ENCODE peak calls at places on chromosomes 3 and 15, in six cellular contexts. O is activated CD4-positive, alpha-beta T cell treated with anti-CD3 and anti-CD28 coated beads for 1 hour; G is stomach; M is cardiac fibroblast; H is endothelial cell; D is GM03348. N is an unnamed sample.

GRCh38 chr15:22979069-22979698 is 984 bp downstream of the CYFIP1 start:
- DNase-seq in D (peak; percentile 75), G (peak; percentile 72), H (peak; percentile 37), M (peak; percentile 62), O (no peak), N (peak; percentile 80)

GRCh38 chr3:6062226-6063187 is 798.4 kb upstream of the GRM7 start:
- DNase-seq in O (no peak), G (no peak), H (no peak), M (no peak), D (no peak), N (no peak)

GRCh38 chr15:74208901-74209559 is 6.4 kb upstream of the STRA6 start:
- DNase-seq in G (no peak), D (peak; percentile 44), H (no peak), M (peak; percentile 47), O (no peak), N (no peak)

GRCh38 chr3:88203537-88204143 is 53.9 kb downstream of the C3orf38 start:
- DNase-seq in D (peak; percentile 70), M (peak; percentile 82), O (peak; percentile 16), G (peak; percentile 72), H (peak; percentile 82), N (peak; percentile 65)

GRCh38 chr3:147760998-147761397 is 351.8 kb downstream of the ZIC1 start:
- DNase-seq in G (no peak), H (no peak), D (no peak), O (no peak), M (no peak), N (no peak)

GRCh38 chr3:179760944-179761343 is 108.1 kb downstream of the USP13 start:
- DNase-seq in O (no peak), H (no peak), G (no peak), D (peak; percentile 11), M (peak; percentile 88), N (no peak)

GRCh38 chr15:31306036-31306425 is 20.6 kb upstream of the KLF13 start:
- DNase-seq in H (no peak), M (no peak), O (no peak), D (no peak), G (no peak), N (no peak)

GRCh38 chr3:31244929-31245817 is 287.6 kb upstream of the STT3B start:
- DNase-seq in D (no peak), M (peak; percentile 25), H (no peak), O (no peak), G (no peak), N (no peak)

GRCh38 chr3:136327671-136328070 is 77.5 kb downstream of the PCCB start:
- DNase-seq in M (no peak), G (no peak), O (no peak), H (no peak), D (no peak), N (no peak)

GRCh38 chr3:97687734-97688133 is 76.8 kb upstream of the ARL6 start:
- DNase-seq in M (no peak), H (no peak), D (no peak), O (no peak), G (no peak), N (no peak)

GRCh38 chr3:71585891-71586809 is 2.6 kb upstream of the FOXP1 start:
- DNase-seq in G (no peak), H (no peak), M (peak; percentile 76), D (peak; percentile 51), O (no peak), N (no peak)

GRCh38 chr3:37262816-37263393 is 88.5 kb upstream of the LRRFIP2 start:
- DNase-seq in G (no peak), M (peak; percentile 62), D (no peak), H (no peak), O (no peak), N (no peak)

GRCh38 chr3:197508511-197508910 is 47.3 kb downstream of the BDH1 start:
- DNase-seq in H (no peak), M (no peak), D (no peak), O (no peak), G (no peak), N (no peak)

GRCh38 chr3:147497301-147497700 is 88.1 kb downstream of the ZIC1 start:
- DNase-seq in G (no peak), M (no peak), H (no peak), D (no peak), O (no peak), N (no peak)

GRCh38 chr15:99965376-99965775 is 232.1 kb upstream of the LYSMD4 start:
- DNase-seq in D (no peak), G (no peak), H (no peak), M (no peak), O (no peak), N (no peak)

GRCh38 chr3:174618368-174618767 is 240.8 kb upstream of the NAALADL2 start:
- DNase-seq in O (no peak), G (no peak), D (peak; percentile 6), M (no peak), H (no peak), N (no peak)

GRCh38 chr15:77420610-77421369 is at the start of gene HMG20A:
- DNase-seq in O (peak; percentile 29), M (peak; percentile 94), H (peak; percentile 40), G (peak; percentile 45), D (peak; percentile 75), N (peak; percentile 50)

GRCh38 chr15:58201536-58201935 is 63.4 kb downstream of the AQP9 start:
- DNase-seq in D (peak; percentile 66), H (no peak), O (no peak), G (no peak), M (peak; percentile 79), N (no peak)

GRCh38 chr3:174051191-174051590 is 653.6 kb downstream of the NLGN1 start:
- DNase-seq in M (no peak), G (no peak), D (no peak), H (no peak), O (no peak), N (no peak)

GRCh38 chr15:57962887-57963286 is 102.6 kb downstream of the ALDH1A2 start:
- DNase-seq in O (no peak), D (no peak), H (no peak), G (no peak), M (no peak), N (no peak)

GRCh38 chr15:69467636-69468035 is 15.0 kb downstream of the RPLP1 start:
- DNase-seq in O (no peak), M (no peak), D (no peak), G (peak; percentile 81), H (no peak), N (peak; percentile 23)

GRCh38 chr15:25596644-25597562 is 158.1 kb upstream of the UBE3A start:
- DNase-seq in M (peak; percentile 1), G (no peak), H (no peak), D (peak; percentile 55), O (no peak), N (no peak)

N was measured in transverse colon.